ENCODE peak calls at places on chromosomes 3 and 15, in nine cellular contexts. W, F, D, E, G, A, O, B and Q are unnamed samples.

GRCh38 chr15:26260517-26261133 is 397.5 kb upstream of the ATP10A start:
- DNase-seq in G (peak; percentile 55), E (no peak), D (peak; percentile 22), F (no peak), O (peak; percentile 17), B (no peak), A (peak; percentile 31), W (peak; percentile 1), Q (no peak)

GRCh38 chr3:146052046-146052790 is 108.8 kb downstream of the PLOD2 start:
- DNase-seq in B (no peak), O (no peak), G (no peak), A (no peak), D (no peak), F (no peak), W (no peak), E (no peak), Q (no peak)

GRCh38 chr3:186001838-186002237 is 64.0 kb upstream of the TRA2B start:
- DNase-seq in F (no peak), O (no peak), A (no peak), D (no peak), B (no peak), W (no peak), G (no peak), E (no peak), Q (no peak)

GRCh38 chr3:106792716-106793115 is 584.5 kb upstream of the CCDC54 start:
- DNase-seq in D (peak; percentile 23), G (no peak), E (no peak), O (no peak), A (no peak), F (no peak), B (no peak), W (no peak), Q (no peak)

GRCh38 chr3:73580343-73580742 is 44.4 kb downstream of the PDZRN3 start:
- DNase-seq in O (no peak), B (no peak), F (no peak), A (no peak), E (no peak), W (no peak), D (peak; percentile 100), G (no peak), Q (no peak)

GRCh38 chr15:77503764-77504163 is 83.1 kb downstream of the HMG20A start:
- DNase-seq in B (no peak), W (no peak), E (no peak), G (no peak), F (no peak), O (no peak), D (no peak), A (no peak), Q (no peak)

GRCh38 chr3:5198986-5199731 is 11.7 kb downstream of the EDEM1 start:
- DNase-seq in W (no peak), O (no peak), F (no peak), G (no peak), D (no peak), B (no peak), E (no peak), A (no peak), Q (no peak)

GRCh38 chr15:49624046-49624445 is 3.2 kb downstream of the DTWD1 start:
- DNase-seq in A (no peak), F (no peak), O (no peak), E (no peak), W (no peak), G (no peak), B (no peak), D (peak; percentile 44), Q (no peak)

GRCh38 chr3:142784228-142784627 is 60.4 kb downstream of the TRPC1 start:
- DNase-seq in B (no peak), A (no peak), E (no peak), W (no peak), G (no peak), F (no peak), O (no peak), D (no peak), Q (no peak)

GRCh38 chr15:87816811-87817210 is 439.7 kb downstream of the NTRK3 start:
- DNase-seq in W (peak; percentile 55), B (no peak), A (no peak), G (no peak), F (no peak), E (no peak), O (no peak), D (peak; percentile 99), Q (no peak)

GRCh38 chr15:38251726-38252480 is 733 bp upstream of the SPRED1 start:
- DNase-seq in W (peak; percentile 41), O (peak; percentile 91), G (peak; percentile 96), D (peak; percentile 99), F (peak; percentile 60), B (peak; percentile 93), E (peak; percentile 90), A (peak; percentile 94), Q (peak; percentile 74)

GRCh38 chr3:185308126-185308754 is 54.4 kb upstream of the EHHADH start:
- DNase-seq in A (peak; percentile 31), F (no peak), G (peak; percentile 56), B (peak; percentile 60), W (no peak), O (no peak), D (peak; percentile 55), E (no peak), Q (no peak)

GRCh38 chr3:57227930-57228733 is 603 bp downstream of the APPL1 start:
- DNase-seq in F (no peak), E (peak; percentile 42), B (peak; percentile 47), G (peak; percentile 62), D (peak; percentile 41), W (peak; percentile 14), O (peak; percentile 63), A (peak; percentile 63), Q (peak; percentile 59)

DNA sequence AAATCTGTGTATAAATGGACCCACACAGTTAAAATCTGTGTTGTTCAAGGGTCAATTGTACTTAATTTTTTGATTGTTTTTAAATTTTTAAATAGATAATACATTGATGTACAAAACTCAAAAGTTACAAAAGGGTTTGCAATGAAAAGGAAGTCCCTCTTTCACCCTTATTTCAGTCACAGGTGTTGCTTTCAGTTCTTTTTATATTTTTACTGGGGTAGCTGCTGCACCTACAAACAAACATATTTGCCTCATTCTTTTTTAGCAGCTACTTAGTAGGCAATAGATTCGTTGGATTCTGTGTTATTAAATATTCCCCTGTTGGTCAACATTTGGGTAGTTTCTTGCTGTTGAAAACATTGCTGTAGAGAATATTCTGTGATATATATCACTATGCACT is 44.4 kb downstream of the PIAS1 start:
- DNase-seq in W (no peak), G (no peak), D (no peak), E (no peak), O (no peak), A (no peak), B (no peak), F (no peak), Q (no peak)
- H3K9me3 ChIP-seq in W (peaks cover 22% of the 10 kb centered on the region), G (no peaks in the 10 kb centered on the region), D (no peaks in the 10 kb centered on the region), E (peaks cover 19% of the 10 kb centered on the region), O (peaks cover 31% of the 10 kb centered on the region), A (no peaks in the 10 kb centered on the region), B (no peaks in the 10 kb centered on the region), F (peaks cover 8% of the 10 kb centered on the region), Q (no peaks in the 10 kb centered on the region)

GRCh38 chr15:96369351-96369750 is 38.9 kb downstream of the NR2F2 start:
- DNase-seq in B (no peak), D (no peak), A (no peak), G (no peak), W (no peak), E (no peak), F (no peak), O (no peak), Q (no peak)

GRCh38 chr15:96372554-96372953 is 42.1 kb downstream of the NR2F2 start:
- DNase-seq in E (no peak), A (no peak), B (no peak), F (no peak), O (no peak), G (no peak), D (no peak), W (no peak), Q (no peak)

GRCh38 chr15:96369825-96370621 is 39.5 kb downstream of the NR2F2 start:
- DNase-seq in D (no peak), B (no peak), O (no peak), F (no peak), G (no peak), W (no peak), E (no peak), A (no peak), Q (no peak)

DNA sequence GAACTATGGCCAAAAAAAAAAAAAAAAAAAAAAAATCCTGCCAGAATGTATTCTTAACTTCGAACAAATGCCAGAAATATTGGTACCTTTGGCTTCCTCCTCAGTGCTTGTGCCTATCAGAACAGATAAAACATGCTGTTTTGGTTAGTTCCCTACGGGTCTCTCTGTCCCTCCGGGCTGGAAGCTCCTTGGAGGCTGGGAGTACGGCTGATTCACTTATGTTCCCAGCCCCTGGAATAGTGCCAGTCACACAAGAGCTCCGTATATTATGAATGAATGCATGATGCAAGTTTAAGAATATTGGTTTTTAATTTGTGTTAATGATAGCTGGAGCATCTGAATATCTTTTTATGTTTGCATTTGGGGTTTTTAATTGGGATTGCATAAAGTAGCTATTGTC is 44.0 kb downstream of the NR2F2 start:
- DNase-seq in A (no peak), E (no peak), B (no peak), F (no peak), G (no peak), W (no peak), O (no peak), D (no peak), Q (no peak)
- TF ChIP-seq CTCF in A (no peak), E (no peak), B (no peak), F (no peak), G (no peak), W (no peak), O (no peak), D (no peak), Q (no peak)

GRCh38 chr3:149832086-149832485 is 19.1 kb downstream of the RNF13 start:
- DNase-seq in F (no peak), W (no peak), E (no peak), B (no peak), G (no peak), D (peak; percentile 53), A (no peak), O (no peak), Q (no peak)
- H3K9me3 ChIP-seq in F (peaks cover 14% of the 10 kb centered on the region), W (peaks cover 49% of the 10 kb centered on the region), E (peaks cover 11% of the 10 kb centered on the region), B (peaks cover 5% of the 10 kb centered on the region), G (peaks cover 3% of the 10 kb centered on the region), D (peaks cover 8% of the 10 kb centered on the region), A (no peaks in the 10 kb centered on the region), O (peaks cover 48% of the 10 kb centered on the region), Q (no peaks in the 10 kb centered on the region)

GRCh38 chr15:45134682-45135604 is 5.1 kb downstream of the DUOX1 start:
- DNase-seq in W (no peak), B (no peak), O (peak; percentile 35), G (peak; percentile 50), D (no peak), F (no peak), E (no peak), A (no peak), Q (no peak)

GRCh38 chr15:45134046-45134445 is 4.3 kb downstream of the DUOX1 start:
- DNase-seq in F (no peak), O (no peak), W (no peak), G (no peak), D (no peak), B (no peak), A (no peak), E (no peak), Q (no peak)

GRCh38 chr15:45138814-45139765 is 9.3 kb downstream of the DUOX1 start:
- DNase-seq in B (peak; percentile 87), O (no peak), F (no peak), E (no peak), G (peak; percentile 11), W (no peak), A (no peak), D (no peak), Q (no peak)

GRCh38 chr15:45137703-45138102 is 7.9 kb downstream of the DUOX1 start:
- DNase-seq in O (no peak), G (no peak), A (no peak), D (no peak), B (no peak), W (no peak), E (no peak), F (no peak), Q (no peak)

GRCh38 chr15:45136378-45136764 is 6.6 kb downstream of the DUOX1 start:
- DNase-seq in W (no peak), O (no peak), A (no peak), G (peak; percentile 37), F (no peak), D (no peak), B (no peak), E (no peak), Q (no peak)
- TF ChIP-seq CTCF in W (no peak), O (peak; percentile 16), A (no peak), G (peak; percentile 42), F (no peak), D (peak; percentile 2), B (no peak), E (no peak), Q (no peak)